ENCODE peak calls at places on chromosomes 16 and 17, in seven cellular contexts. I is Right ventricle myocardium superior, S is AG04450, D is ecto neural progenitor cell, N is HT1080, X is GM03348, T is NCI-H345. H is an unnamed sample.

GRCh38 chr17:81234940-81235821 is 3.7 kb downstream of the TEPSIN start:
- DNase-seq in D (no peak), T (no peak), N (no peak), I (no peak), X (no peak), S (no peak), H (no peak)

GRCh38 chr17:5419959-5420653 is at the start of gene RPAIN:
- DNase-seq in D (peak; percentile 96), N (no peak), I (peak; percentile 93), T (peak; percentile 92), S (no peak), X (peak; percentile 88), H (peak; percentile 92)

GRCh38 chr17:17711708-17712141 is 30.5 kb downstream of the RAI1 start:
- DNase-seq in D (no peak), I (no peak), S (no peak), X (no peak), T (no peak), N (no peak), H (no peak)

GRCh38 chr17:40095944-40096791 is 4.2 kb downstream of the NR1D1 start:
- DNase-seq in D (no peak), N (no peak), I (peak; percentile 72), X (no peak), S (no peak), T (no peak), H (no peak)

GRCh38 chr17:61454095-61454931 is 2.1 kb downstream of the TBX4 start:
- DNase-seq in X (no peak), T (no peak), I (peak; percentile 30), S (no peak), N (no peak), D (peak; percentile 76), H (peak; percentile 83)

GRCh38 chr17:56603486-56604238 is 10.2 kb downstream of the NOG start:
- DNase-seq in S (no peak), T (no peak), X (no peak), I (no peak), D (no peak), N (no peak), H (no peak)

GRCh38 chr17:15398736-15399331 is 57.4 kb upstream of the TEKT3 start:
- DNase-seq in S (no peak), N (peak; percentile 77), T (no peak), I (peak; percentile 59), D (no peak), X (peak; percentile 53), H (no peak)

GRCh38 chr16:88015806-88016140 is 64.5 kb downstream of the BANP start:
- DNase-seq in X (no peak), N (no peak), I (no peak), T (no peak), S (no peak), D (no peak), H (no peak)

GRCh38 chr17:43769859-43770258 is 8.9 kb downstream of the DUSP3 start:
- DNase-seq in I (peak; percentile 44), D (no peak), X (no peak), S (no peak), N (no peak), T (no peak), H (no peak)

GRCh38 chr17:78133971-78134898 is 3.7 kb downstream of the TMC8 start:
- DNase-seq in D (peak; percentile 82), S (no peak), I (peak; percentile 77), X (no peak), T (peak; percentile 63), N (no peak), H (no peak)

GRCh38 chr17:45265823-45266222 is 3.9 kb upstream of the SPATA32 start:
- DNase-seq in S (no peak), N (peak; percentile 50), I (no peak), X (peak; percentile 86), T (no peak), D (no peak), H (no peak)

GRCh38 chr17:63429766-63430165 is 16.3 kb downstream of the CYB561 start:
- DNase-seq in I (no peak), S (no peak), N (no peak), X (no peak), T (no peak), D (no peak), H (no peak)

GRCh38 chr16:89553733-89554132 is 6.7 kb upstream of the RPL13 start:
- DNase-seq in N (no peak), T (no peak), S (no peak), X (no peak), D (no peak), I (no peak), H (no peak)

GRCh38 chr17:633641-634091 is 81.0 kb downstream of the VPS53 start:
- DNase-seq in S (no peak), T (no peak), I (no peak), N (no peak), D (no peak), X (peak; percentile 59), H (no peak)

H was measured in osteocyte.